ENCODE peak calls at places on chromosomes 11 and 22, in seven cellular contexts. K is IMR-90; U is osteocyte; R is astrocyte of the spinal cord; P is pancreas; B is CD4-positive, alpha-beta T cell; L is HCT116. W is an unnamed sample.

GRCh38 chr11:63882555-63883242 is 34.3 kb downstream of the RCOR2 start:
- DNase-seq in U (no peak), B (no peak), L (no peak), R (peak), P (no peak), K (no peak), W (no peak)

GRCh38 chr22:47591016-47591415 is 828.6 kb downstream of the TBC1D22A start:
- DNase-seq in B (no peak), R (no peak), P (no peak), L (no peak), K (no peak), U (peak), W (no peak)

GRCh38 chr22:43956383-43956782 is 1.1 kb downstream of the SAMM50 start:
- DNase-seq in B (no peak), K (no peak), R (no peak), P (no peak), U (no peak), L (no peak), W (no peak)

GRCh38 chr11:10669258-10670033 is 24.1 kb downstream of the IRAG1 start:
- DNase-seq in R (peak), B (no peak), K (peak), L (no peak), U (no peak), P (no peak), W (no peak)

GRCh38 chr11:6618117-6619020 is 853 bp downstream of the TPP1 start:
- DNase-seq in L (no peak), P (no peak), K (peak), B (peak), R (peak), U (no peak), W (no peak)

GRCh38 chr11:64688534-64688982 is 34.4 kb downstream of the NRXN2 start:
- DNase-seq in P (peak), U (peak), B (peak), K (peak), L (peak), R (peak), W (peak)

GRCh38 chr11:115803341-115803740 is 299.1 kb upstream of the CADM1 start:
- DNase-seq in K (no peak), U (peak), R (no peak), B (no peak), P (no peak), L (no peak), W (no peak)

GRCh38 chr22:37741312-37741795 is 44.5 kb downstream of the TRIOBP start:
- DNase-seq in B (no peak), L (no peak), P (no peak), R (peak), K (peak), U (peak), W (no peak)

GRCh38 chr22:30717331-30717921 is 22.8 kb downstream of the OSBP2 start:
- DNase-seq in P (no peak), B (no peak), K (peak), U (no peak), R (peak), L (peak), W (no peak)

GRCh38 chr11:115645631-115646271 is 141.5 kb upstream of the CADM1 start:
- DNase-seq in K (no peak), L (no peak), U (no peak), P (no peak), B (no peak), R (no peak), W (no peak)

GRCh38 chr11:64148200-64148916 is 17.6 kb downstream of the MACROD1 start:
- DNase-seq in K (peak), P (peak), U (peak), L (peak), R (peak), B (peak), W (no peak)

GRCh38 chr11:65419773-65420481 is 2.7 kb upstream of the NEAT1 start:
- DNase-seq in U (peak), R (peak), K (peak), L (peak), B (peak), P (peak), W (peak)

GRCh38 chr22:23251445-23252093 is 71.3 kb downstream of the BCR start:
- DNase-seq in K (peak), L (peak), P (peak), U (no peak), R (no peak), B (no peak), W (no peak)

GRCh38 chr11:34676227-34676626 is 55.3 kb downstream of the EHF start:
- DNase-seq in U (no peak), R (no peak), K (no peak), B (no peak), L (no peak), P (no peak), W (no peak)

GRCh38 chr11:130513132-130513531 is 64.7 kb downstream of the ADAMTS15 start:
- DNase-seq in K (no peak), B (no peak), L (no peak), P (no peak), U (no peak), R (peak), W (no peak)

GRCh38 chr11:24781288-24781687 is 284.4 kb downstream of the LUZP2 start:
- DNase-seq in R (no peak), B (no peak), P (no peak), K (no peak), L (no peak), U (no peak), W (no peak)

GRCh38 chr11:3205261-3206127 is 13.1 kb downstream of the MRGPRG start:
- DNase-seq in K (no peak), U (no peak), B (no peak), P (no peak), L (no peak), R (no peak), W (no peak)

GRCh38 chr11:110903830-110904229 is 191.6 kb upstream of the ARHGAP20 start:
- DNase-seq in B (no peak), P (no peak), R (peak), L (no peak), U (no peak), K (peak), W (no peak)

GRCh38 chr22:35766654-35767580 is 49.2 kb downstream of the APOL5 start:
- DNase-seq in P (no peak), U (no peak), R (peak), B (no peak), L (no peak), K (no peak), W (no peak)

GRCh38 chr11:112655386-112655785 is 305.8 kb upstream of the NCAM1 start:
- DNase-seq in L (no peak), P (peak), R (peak), U (no peak), B (no peak), K (peak), W (peak)

GRCh38 chr11:8085006-8085645 is 4.1 kb downstream of the TUB start:
- DNase-seq in L (no peak), U (no peak), B (no peak), R (no peak), K (no peak), P (no peak), W (no peak)

GRCh38 chr22:44429941-44430587 is 68.0 kb downstream of the RTL6 start:
- DNase-seq in L (no peak), B (peak), U (no peak), K (no peak), P (no peak), R (no peak), W (no peak)

GRCh38 chr11:85663781-85664560 is 958 bp downstream of the CREBZF start:
- DNase-seq in P (peak), B (peak), L (peak), K (peak), R (peak), U (peak), W (peak)

GRCh38 chr11:124769804-124770774 is 8.0 kb upstream of the ESAM start:
- DNase-seq in L (peak), U (no peak), R (no peak), B (no peak), P (no peak), K (peak), W (no peak)

GRCh38 chr22:35349704-35350538 is 31.0 kb upstream of the HMOX1 start:
- DNase-seq in B (no peak), L (no peak), R (peak), P (no peak), U (no peak), K (peak), W (no peak)

GRCh38 chr11:113974741-113975470 is at the start of gene HTR3A:
- DNase-seq in B (no peak), K (no peak), L (peak), U (no peak), R (no peak), P (peak), W (peak)
- TF ChIP-seq CTCF in B (no peak), K (no peak), L (no peak), U (no peak), R (no peak), P (no peak), W (no peak)

GRCh38 chr22:32723632-32724031 is 77.9 kb upstream of the TIMP3 start:
- DNase-seq in R (peak), P (no peak), K (peak), B (peak), U (no peak), L (no peak), W (no peak)

GRCh38 chr22:32722441-32722840 is 79.1 kb upstream of the TIMP3 start:
- DNase-seq in R (no peak), U (no peak), B (no peak), P (no peak), K (no peak), L (no peak), W (no peak)

GRCh38 chr22:32720924-32721323 is 80.6 kb upstream of the TIMP3 start:
- DNase-seq in K (peak), U (no peak), L (no peak), B (no peak), R (peak), P (no peak), W (no peak)

GRCh38 chr22:32725369-32725988 is 76.0 kb upstream of the TIMP3 start:
- DNase-seq in B (no peak), R (no peak), U (no peak), P (no peak), L (no peak), K (no peak), W (no peak)

DNA sequence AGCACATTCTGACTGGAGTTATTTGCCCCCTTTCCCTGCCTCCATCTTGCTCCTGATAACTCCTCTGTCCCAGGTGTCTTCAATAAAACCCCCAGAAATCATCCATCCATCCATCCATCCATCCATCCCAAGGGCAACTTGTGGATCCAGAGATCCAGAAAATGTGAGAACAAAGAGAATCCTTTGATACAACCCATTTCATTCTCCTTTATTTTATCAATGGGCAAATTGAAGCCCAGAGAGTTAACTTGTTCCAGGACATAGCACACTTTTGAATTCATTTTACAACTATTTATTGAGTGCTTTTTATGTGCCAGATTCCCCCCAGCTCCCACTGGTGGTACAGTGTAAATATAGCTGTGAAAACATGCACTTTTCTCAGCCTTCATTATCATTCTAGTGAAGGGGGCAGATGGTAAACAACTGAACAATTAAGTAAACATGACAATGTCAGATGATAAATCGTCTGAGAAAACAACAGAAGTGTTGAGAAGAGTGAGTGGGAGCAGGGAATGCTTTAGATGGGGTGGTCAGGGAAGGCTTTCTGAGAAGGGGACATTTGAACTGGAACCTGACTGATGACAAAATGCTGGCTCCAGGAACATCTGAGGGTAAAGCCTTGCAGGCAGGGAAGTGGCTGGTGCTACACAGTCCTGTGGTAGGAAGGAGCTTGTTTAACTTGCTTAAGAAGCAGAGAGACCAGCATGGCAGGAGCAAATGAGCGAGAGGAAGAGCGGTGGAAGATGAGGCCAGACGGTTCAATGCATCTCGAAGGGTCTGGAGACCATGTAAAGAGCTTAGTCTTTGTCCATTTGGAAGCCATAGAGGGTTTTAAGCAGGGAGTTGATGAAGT is 80.0 kb upstream of the TIMP3 start:
- DNase-seq in L (no peak), U (no peak), B (no peak), R (no peak), P (no peak), K (no peak), W (no peak)
- TF ChIP-seq CTCF in L (no peak), U (no peak), B (no peak), R (no peak), P (no peak), K (no peak), W (no peak)

GRCh38 chr22:48894064-48894671 is 933.5 kb downstream of the BRD1 start:
- DNase-seq in B (peak), R (no peak), P (no peak), U (peak), K (no peak), L (no peak), W (no peak)
- TF ChIP-seq CTCF in B (no peak), R (no peak), P (no peak), U (peak), K (no peak), L (peak), W (peak)

GRCh38 chr11:93033093-93033492 is 63.6 kb downstream of the MTNR1B start:
- DNase-seq in B (no peak), U (no peak), L (no peak), K (no peak), R (no peak), P (no peak), W (no peak)
- TF ChIP-seq CTCF in B (no peak), U (no peak), L (no peak), K (no peak), R (no peak), P (no peak), W (no peak)

GRCh38 chr11:102111787-102112653 is 1.8 kb downstream of the YAP1 start:
- DNase-seq in P (peak), R (peak), K (peak), U (no peak), L (peak), B (no peak), W (no peak)

GRCh38 chr11:102111011-102111786 is 952 bp downstream of the YAP1 start:
- DNase-seq in K (peak), L (no peak), P (peak), B (peak), R (peak), U (peak), W (no peak)

GRCh38 chr11:102110761-102111010 is 439 bp downstream of the YAP1 start:
- DNase-seq in P (no peak), U (no peak), K (no peak), B (no peak), L (no peak), R (no peak), W (no peak)

GRCh38 chr11:102112654-102112926 is 2.3 kb downstream of the YAP1 start:
- DNase-seq in L (no peak), R (no peak), P (no peak), B (no peak), U (no peak), K (no peak), W (no peak)

DNA sequence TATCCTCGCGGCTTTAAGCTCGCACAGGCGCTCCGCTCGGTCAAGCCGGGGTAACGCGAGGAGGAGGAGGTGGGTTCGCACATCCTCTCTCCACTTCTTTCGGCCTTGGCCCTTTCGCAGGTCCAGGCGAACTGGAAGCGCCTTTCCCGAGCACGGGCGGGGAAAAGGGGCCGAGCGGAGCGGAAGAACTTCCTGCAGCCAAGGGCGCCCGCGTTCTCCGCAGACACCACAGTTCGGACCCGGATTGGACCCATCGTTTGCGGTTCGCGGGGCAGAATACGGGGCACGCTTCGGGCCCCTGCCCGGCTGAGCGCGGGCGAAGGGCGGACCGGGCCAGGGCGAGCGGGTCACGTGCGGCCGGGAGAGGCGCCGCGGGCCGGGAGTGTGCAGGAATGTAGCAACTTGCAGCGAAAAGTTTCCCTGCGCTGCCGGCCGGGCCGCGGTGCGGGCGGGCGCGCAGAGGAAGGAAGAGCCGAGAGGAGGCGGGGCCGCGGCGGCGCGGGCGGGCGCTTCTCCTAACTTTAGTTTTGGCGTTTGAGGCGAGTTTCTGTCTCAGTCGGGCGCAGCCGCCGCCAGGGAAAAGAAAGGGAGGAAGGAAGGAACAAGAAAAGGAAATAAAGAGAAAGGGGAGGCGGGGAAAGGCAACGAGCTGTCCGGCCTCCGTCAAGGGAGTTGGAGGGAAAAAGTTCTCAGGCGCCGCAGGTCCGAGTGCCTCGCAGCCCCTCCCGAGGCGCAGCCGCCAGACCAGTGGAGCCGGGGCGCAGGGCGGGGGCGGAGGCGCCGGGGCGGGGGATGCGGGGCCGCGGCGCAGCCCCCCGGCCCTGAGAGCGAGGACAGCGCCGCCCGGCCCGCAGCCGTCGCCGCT is at the start of gene YAP1:
- DNase-seq in R (peak), U (peak), P (peak), K (peak), B (peak), L (peak), W (peak)
- TF ChIP-seq CTCF in R (no peak), U (no peak), P (no peak), K (no peak), B (no peak), L (no peak), W (no peak)